ENCODE peak calls at places on chromosomes 7 and 10, in nine cellular contexts. One of them, this sample, is unnamed.

GRCh38 chr7:43619213-43620012 is 36.5 kb downstream of the STK17A start:
- DNase-seq in NCI-H1694: no peak
- DNase-seq in H4: no peak
- DNase-seq in AG04450: no peak
- DNase-seq in effector CD4-positive, alpha-beta T cell: no peak
- DNase-seq in RWPE2: no peak
- DNase-seq in activated naive CD4-positive, alpha-beta T cell: no peak
- DNase-seq in GM12865: no peak
- DNase-seq in cerebellar cortex: no peak
- DNase-seq in this sample: no peak

GRCh38 chr10:113103131-113103830 is 153.2 kb downstream of the TCF7L2 start:
- DNase-seq in H4: peak
- DNase-seq in effector CD4-positive, alpha-beta T cell: no peak
- DNase-seq in cerebellar cortex: no peak
- DNase-seq in NCI-H1694: no peak
- DNase-seq in activated naive CD4-positive, alpha-beta T cell: no peak
- DNase-seq in AG04450: no peak
- DNase-seq in GM12865: no peak
- DNase-seq in RWPE2: no peak
- DNase-seq in this sample: no peak

GRCh38 chr7:18393465-18394118 is 102.0 kb upstream of the HDAC9 start:
- DNase-seq in H4: peak
- DNase-seq in effector CD4-positive, alpha-beta T cell: no peak
- DNase-seq in GM12865: no peak
- DNase-seq in AG04450: no peak
- DNase-seq in NCI-H1694: no peak
- DNase-seq in RWPE2: no peak
- DNase-seq in cerebellar cortex: no peak
- DNase-seq in activated naive CD4-positive, alpha-beta T cell: no peak
- DNase-seq in this sample: no peak

GRCh38 chr10:119006451-119007210 is 22.9 kb upstream of the NANOS1 start:
- DNase-seq in effector CD4-positive, alpha-beta T cell: no peak
- DNase-seq in H4: peak
- DNase-seq in activated naive CD4-positive, alpha-beta T cell: no peak
- DNase-seq in AG04450: peak
- DNase-seq in NCI-H1694: no peak
- DNase-seq in cerebellar cortex: peak
- DNase-seq in RWPE2: peak
- DNase-seq in GM12865: no peak
- DNase-seq in this sample: no peak

GRCh38 chr10:4051408-4052151 is 266.6 kb upstream of the KLF6 start:
- DNase-seq in H4: no peak
- DNase-seq in AG04450: no peak
- DNase-seq in GM12865: no peak
- DNase-seq in effector CD4-positive, alpha-beta T cell: no peak
- DNase-seq in cerebellar cortex: no peak
- DNase-seq in NCI-H1694: no peak
- DNase-seq in activated naive CD4-positive, alpha-beta T cell: no peak
- DNase-seq in RWPE2: no peak
- DNase-seq in this sample: no peak

GRCh38 chr7:362416-363096 is 72.6 kb downstream of the FOXL3 start:
- DNase-seq in cerebellar cortex: no peak
- DNase-seq in RWPE2: peak
- DNase-seq in NCI-H1694: no peak
- DNase-seq in effector CD4-positive, alpha-beta T cell: peak
- DNase-seq in activated naive CD4-positive, alpha-beta T cell: peak
- DNase-seq in H4: no peak
- DNase-seq in GM12865: no peak
- DNase-seq in AG04450: no peak
- DNase-seq in this sample: peak

GRCh38 chr10:11581213-11581612 is 30.2 kb downstream of the USP6NL start:
- DNase-seq in GM12865: no peak
- DNase-seq in RWPE2: no peak
- DNase-seq in effector CD4-positive, alpha-beta T cell: no peak
- DNase-seq in NCI-H1694: no peak
- DNase-seq in H4: no peak
- DNase-seq in AG04450: no peak
- DNase-seq in cerebellar cortex: no peak
- DNase-seq in activated naive CD4-positive, alpha-beta T cell: no peak
- DNase-seq in this sample: no peak

GRCh38 chr7:44153948-44154335 is 12.8 kb upstream of the MYL7 start:
- DNase-seq in RWPE2: no peak
- DNase-seq in H4: no peak
- DNase-seq in AG04450: no peak
- DNase-seq in NCI-H1694: no peak
- DNase-seq in cerebellar cortex: no peak
- DNase-seq in effector CD4-positive, alpha-beta T cell: no peak
- DNase-seq in activated naive CD4-positive, alpha-beta T cell: no peak
- DNase-seq in GM12865: no peak
- DNase-seq in this sample: no peak

GRCh38 chr10:114825513-114826253 is 4.1 kb downstream of the FHIP2A start:
- DNase-seq in activated naive CD4-positive, alpha-beta T cell: no peak
- DNase-seq in effector CD4-positive, alpha-beta T cell: no peak
- DNase-seq in NCI-H1694: no peak
- DNase-seq in GM12865: peak
- DNase-seq in RWPE2: no peak
- DNase-seq in cerebellar cortex: no peak
- DNase-seq in H4: peak
- DNase-seq in AG04450: peak
- DNase-seq in this sample: no peak

GRCh38 chr10:77604941-77605351 is 32.7 kb downstream of the KCNMA1 start:
- DNase-seq in AG04450: no peak
- DNase-seq in NCI-H1694: no peak
- DNase-seq in GM12865: no peak
- DNase-seq in effector CD4-positive, alpha-beta T cell: no peak
- DNase-seq in activated naive CD4-positive, alpha-beta T cell: no peak
- DNase-seq in cerebellar cortex: no peak
- DNase-seq in H4: no peak
- DNase-seq in RWPE2: no peak
- DNase-seq in this sample: no peak